ENCODE peak calls at places on chromosomes 12 and 14, in nine cellular contexts. Y, C, Q, A, E, X, Z, W and P are unnamed samples. For H3K4me1, the result is how much of the 10 kb centered on the place peaks cover.

GRCh38 chr14:96237641-96238040 is 18.4 kb upstream of the BDKRB1 start:
- DNase-seq in Y (no peak), C (no peak), Q (no peak), A (no peak), E (no peak), X (no peak), Z (no peak), W (no peak), P (no peak)

GRCh38 chr14:84749191-84749945 is 780.6 kb upstream of the FLRT2 start:
- DNase-seq in Y (no peak), C (no peak), Q (no peak), A (no peak), E (no peak), X (no peak), Z (no peak), W (no peak), P (no peak)

GRCh38 chr12:22477166-22477893 is 67.0 kb downstream of the C2CD5 start:
- DNase-seq in Y (no peak), C (no peak), Q (no peak), A (no peak), E (no peak), X (no peak), Z (no peak), W (no peak), P (no peak)

GRCh38 chr14:85487215-85487614 is 42.7 kb upstream of the FLRT2 start:
- DNase-seq in Y (no peak), C (no peak), Q (no peak), A (no peak), E (no peak), X (no peak), Z (no peak), W (no peak), P (no peak)

GRCh38 chr14:38662781-38663180 is 406.9 kb upstream of the CLEC14A start:
- DNase-seq in Y (no peak), C (no peak), Q (no peak), A (no peak), E (no peak), X (no peak), Z (no peak), W (no peak), P (no peak)

GRCh38 chr12:66187822-66188221 is 1.2 kb upstream of the IRAK3 start:
- DNase-seq in Y (no peak), C (no peak), Q (no peak), A (no peak), E (no peak), X (no peak), Z (no peak), W (no peak), P (no peak)

GRCh38 chr12:131734336-131735152 is 23.7 kb downstream of the SFSWAP start:
- DNase-seq in Y (no peak), C (no peak), Q (no peak), A (no peak), E (no peak), X (no peak), Z (no peak), W (no peak), P (no peak)

GRCh38 chr12:54213084-54213483 is 24.3 kb upstream of the SMUG1 start:
- DNase-seq in Y (no peak), C (no peak), Q (no peak), A (no peak), E (no peak), X (no peak), Z (no peak), W (no peak), P (no peak)

GRCh38 chr12:55842681-55843429 is at the start of gene MMP19:
- DNase-seq in Y (no peak), C (no peak), Q (no peak), A (peak), E (peak), X (no peak), Z (no peak), W (no peak), P (no peak)

GRCh38 chr14:100587763-100588411 is 670 bp upstream of the BEGAIN start:
- DNase-seq in Y (no peak), C (no peak), Q (no peak), A (no peak), E (peak), X (no peak), Z (peak), W (no peak), P (no peak)

GRCh38 chr14:69012251-69012953 is 33.3 kb upstream of the ACTN1 start:
- DNase-seq in Y (no peak), C (no peak), Q (no peak), A (no peak), E (no peak), X (no peak), Z (no peak), W (no peak), P (peak)

GRCh38 chr12:588658-589057 is 74.6 kb downstream of the NINJ2 start:
- DNase-seq in Y (no peak), C (no peak), Q (no peak), A (no peak), E (no peak), X (no peak), Z (no peak), W (no peak), P (no peak)
- H3K4me1 ChIP-seq in Y (under half), C (under half), Q (under half), A (under half), E (under half), X (under half), Z (under half), W (under half), P (under half)

GRCh38 chr12:124861898-124862676 is 1.6 kb downstream of the SCARB1 start:
- DNase-seq in Y (no peak), C (peak), Q (no peak), A (no peak), E (no peak), X (no peak), Z (no peak), W (no peak), P (no peak)

GRCh38 chr12:124865728-124866127 is 2.1 kb upstream of the SCARB1 start:
- DNase-seq in Y (no peak), C (no peak), Q (no peak), A (no peak), E (no peak), X (no peak), Z (no peak), W (no peak), P (no peak)

GRCh38 chr12:124862768-124863408 is 776 bp downstream of the SCARB1 start:
- DNase-seq in Y (peak), C (no peak), Q (peak), A (no peak), E (no peak), X (no peak), Z (no peak), W (no peak), P (peak)

GRCh38 chr12:124864326-124864752 is 675 bp upstream of the SCARB1 start:
- DNase-seq in Y (no peak), C (no peak), Q (no peak), A (no peak), E (no peak), X (no peak), Z (no peak), W (no peak), P (no peak)

GRCh38 chr12:124863409-124864325 is at the start of gene SCARB1:
- DNase-seq in Y (peak), C (peak), Q (peak), A (peak), E (peak), X (peak), Z (peak), W (peak), P (peak)
- TF ChIP-seq POLR2A in Y (peak), C (peak), Q (peak), A (peak), E (no peak), X (peak), Z (peak), W (peak), P (peak)

GRCh38 chr12:31221566-31221945 is 104.4 kb downstream of the SINHCAF start:
- DNase-seq in Y (no peak), C (no peak), Q (no peak), A (no peak), E (no peak), X (no peak), Z (no peak), W (no peak), P (no peak)

GRCh38 chr12:31220633-31221565 is 105.1 kb downstream of the SINHCAF start:
- DNase-seq in Y (no peak), C (no peak), Q (no peak), A (no peak), E (no peak), X (no peak), Z (no peak), W (no peak), P (no peak)

GRCh38 chr12:31218203-31219025 is 107.5 kb downstream of the SINHCAF start:
- DNase-seq in Y (no peak), C (no peak), Q (no peak), A (no peak), E (no peak), X (no peak), Z (no peak), W (no peak), P (no peak)

GRCh38 chr12:31219521-31219920 is 106.4 kb downstream of the SINHCAF start:
- DNase-seq in Y (no peak), C (no peak), Q (no peak), A (no peak), E (peak), X (no peak), Z (no peak), W (no peak), P (no peak)

DNA sequence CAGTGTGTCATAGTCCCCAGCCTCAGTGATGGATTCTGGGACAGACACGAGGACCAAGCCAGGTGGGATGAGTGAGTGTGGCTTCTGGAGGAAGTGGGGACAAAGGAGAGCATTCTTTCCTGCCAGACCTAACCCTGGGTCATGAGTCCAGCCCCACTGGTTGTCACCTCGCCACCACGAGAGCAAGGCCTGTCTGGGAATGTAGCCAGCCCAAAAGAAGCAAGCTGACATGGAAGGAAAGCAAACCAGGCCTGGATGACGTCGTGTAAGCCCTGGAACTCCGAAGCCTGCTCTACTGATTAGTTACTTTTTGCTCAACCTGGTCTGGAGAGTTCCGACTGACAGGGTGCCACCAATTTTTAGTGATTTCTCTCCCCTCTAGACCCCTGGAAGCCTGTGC is 105.9 kb downstream of the SINHCAF start:
- DNase-seq in Y (no peak), C (no peak), Q (no peak), A (no peak), E (no peak), X (no peak), Z (no peak), W (no peak), P (no peak)
- H3K4me1 ChIP-seq in Y (under half), C (under half), Q (under half), A (under half), E (under half), X (under half), Z (under half), W (under half), P (under half)

GRCh38 chr14:92041203-92041602 is 1.3 kb upstream of the TRIP11 start:
- DNase-seq in Y (no peak), C (no peak), Q (no peak), A (no peak), E (no peak), X (no peak), Z (no peak), W (no peak), P (no peak)

GRCh38 chr14:92039073-92039719 is 663 bp downstream of the TRIP11 start:
- DNase-seq in Y (peak), C (no peak), Q (no peak), A (peak), E (no peak), X (peak), Z (no peak), W (peak), P (peak)

GRCh38 chr14:92037989-92038388 is 1.9 kb downstream of the TRIP11 start:
- DNase-seq in Y (no peak), C (no peak), Q (no peak), A (no peak), E (no peak), X (no peak), Z (no peak), W (no peak), P (no peak)

GRCh38 chr14:92040431-92041040 is 677 bp upstream of the TRIP11 start:
- DNase-seq in Y (peak), C (peak), Q (no peak), A (no peak), E (no peak), X (no peak), Z (no peak), W (peak), P (no peak)

DNA sequence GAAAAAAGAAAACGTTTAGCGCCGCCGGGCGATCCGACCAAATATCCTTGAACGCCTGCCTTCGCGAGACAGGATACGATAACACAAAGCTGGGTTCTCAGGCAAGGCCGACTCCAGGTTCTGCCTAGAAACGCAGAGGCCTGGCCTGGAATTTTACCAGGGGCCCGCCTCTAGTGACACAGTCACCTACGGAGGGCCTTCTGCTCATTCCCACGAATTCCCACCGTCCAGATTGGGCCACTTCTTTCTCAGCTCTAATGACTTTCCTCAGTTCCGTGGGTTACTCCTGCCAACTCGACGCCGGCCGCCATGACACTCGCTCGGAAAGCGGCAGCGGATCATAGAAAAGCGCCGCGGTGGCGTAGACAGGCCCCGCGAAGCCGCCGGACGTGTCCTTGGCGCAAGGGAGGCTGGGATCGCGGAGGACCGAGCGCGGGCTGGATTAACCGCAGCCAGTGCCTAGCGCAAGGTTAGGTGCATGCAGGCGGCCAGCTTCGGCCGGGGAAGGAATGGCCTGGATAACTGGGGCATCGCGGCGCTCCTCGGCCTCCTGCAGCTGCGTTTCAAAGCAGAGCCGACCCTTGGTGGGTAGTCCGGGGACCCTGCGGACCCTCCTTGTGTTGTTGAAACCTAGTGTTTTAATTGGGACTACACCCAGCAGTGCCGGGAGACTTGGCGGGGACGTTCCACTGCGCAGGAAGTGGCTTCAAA is at the start of gene TRIP11:
- DNase-seq in Y (peak), C (peak), Q (peak), A (peak), E (peak), X (peak), Z (peak), W (peak), P (peak)
- TF ChIP-seq POLR2A in Y (peak), C (peak), Q (peak), A (peak), E (peak), X (peak), Z (peak), W (peak), P (no peak)